ENCODE peak calls at places on chromosomes 16 and 17, in ten cellular contexts. V is effector CD4-positive, alpha-beta T cell; M is stimulated activated CD8-positive, alpha-beta memory T cell treated with anti-CD3 and anti-CD28 coated beads, Interleukin-15, amount 100 ng/mL, for 24 hours; X is fibroblast of villous mesenchyme; O is activated CD4-positive, CD25-positive, alpha-beta regulatory T cell treated with anti-CD3 and anti-CD28 coated beads, Interleukin-2, amount 50 U/mL, for 16 hours; P is AG04450; Z is osteoblast; B is EH; W is activated T-helper 1 cell treated with anti-CD3 and anti-CD28 coated beads, Interleukin-2, amount 50 U/mL, for 16 hours; T is GM19239. Q is an unnamed sample.

GRCh38 chr16:15765880-15766279 is 90.9 kb downstream of the MYH11 start:
- DNase-seq in W (no peak), O (peak), B (peak), X (peak), V (no peak), T (peak), M (no peak), Z (no peak), P (no peak), Q (peak)

GRCh38 chr16:89322381-89323119 is 105.0 kb downstream of the ZNF778 start:
- DNase-seq in T (no peak), O (no peak), B (peak), V (no peak), Z (peak), X (peak), M (no peak), P (peak), W (no peak), Q (peak)

GRCh38 chr17:5468075-5468473 is 708 bp downstream of the DHX33 start:
- DNase-seq in O (no peak), W (no peak), X (no peak), B (no peak), Z (no peak), V (no peak), M (no peak), T (no peak), P (no peak), Q (peak)

GRCh38 chr17:46175891-46176290 is 17.3 kb downstream of the KANSL1 start:
- DNase-seq in T (no peak), B (peak), P (no peak), Z (no peak), O (no peak), M (no peak), V (no peak), W (no peak), X (no peak), Q (no peak)

GRCh38 chr17:40432864-40433528 is 10.3 kb upstream of the IGFBP4 start:
- DNase-seq in T (no peak), X (peak), M (no peak), W (no peak), B (peak), V (no peak), O (no peak), Z (peak), P (no peak), Q (no peak)

GRCh38 chr16:87924041-87924851 is 12.1 kb downstream of the CA5A start:
- DNase-seq in T (peak), X (no peak), W (no peak), P (no peak), Z (no peak), V (no peak), M (no peak), O (no peak), B (no peak), Q (no peak)

GRCh38 chr16:5461574-5461973 is 364.0 kb upstream of the EEF2KMT start:
- DNase-seq in T (no peak), V (no peak), X (no peak), P (no peak), O (no peak), M (no peak), Z (no peak), W (no peak), B (no peak), Q (no peak)

GRCh38 chr17:948284-948852 is 31.2 kb downstream of the NXN start:
- DNase-seq in B (peak), M (no peak), P (no peak), Z (no peak), T (no peak), V (no peak), W (no peak), O (no peak), X (peak), Q (no peak)

GRCh38 chr17:27475070-27475673 is 18.9 kb downstream of the KSR1 start:
- DNase-seq in X (no peak), V (no peak), O (no peak), P (no peak), T (no peak), W (no peak), B (no peak), M (no peak), Z (no peak), Q (no peak)

GRCh38 chr16:66043326-66043725 is 323.2 kb upstream of the CDH5 start:
- DNase-seq in M (no peak), V (no peak), T (no peak), Z (no peak), X (no peak), W (no peak), P (no peak), B (no peak), O (no peak), Q (no peak)

GRCh38 chr17:51119415-51120356 is 982 bp downstream of the SPAG9 start:
- DNase-seq in T (peak), W (peak), P (no peak), Z (peak), X (peak), V (peak), M (peak), B (peak), O (peak), Q (peak)

GRCh38 chr17:80968602-80969029 is 23.0 kb upstream of the CHMP6 start:
- DNase-seq in M (no peak), O (no peak), T (no peak), P (no peak), Z (peak), B (peak), V (no peak), X (peak), W (no peak), Q (no peak)

GRCh38 chr17:6903516-6903915 is 72.0 kb upstream of the TEKT1 start:
- DNase-seq in W (no peak), X (no peak), Z (no peak), P (no peak), O (no peak), B (no peak), V (no peak), T (no peak), M (no peak), Q (no peak)

GRCh38 chr17:82917656-82918345 is 78.0 kb upstream of the ZNF750 start:
- DNase-seq in B (peak), Z (no peak), W (no peak), M (peak), P (no peak), T (no peak), O (no peak), X (peak), V (peak), Q (peak)

GRCh38 chr16:89154390-89155183 is 17.0 kb upstream of the CDH15 start:
- DNase-seq in P (no peak), O (no peak), B (no peak), Z (no peak), M (no peak), X (no peak), T (no peak), V (no peak), W (no peak), Q (no peak)

GRCh38 chr17:7580631-7581554 is 1.5 kb downstream of the CD68 start:
- DNase-seq in P (no peak), M (no peak), Z (peak), W (no peak), X (no peak), O (no peak), V (no peak), B (no peak), T (no peak), Q (no peak)

GRCh38 chr16:79769320-79770243 is 169.0 kb upstream of the MAF start:
- DNase-seq in V (no peak), W (no peak), Z (peak), O (no peak), B (no peak), X (no peak), M (no peak), T (no peak), P (no peak), Q (no peak)

GRCh38 chr17:42891539-42892152 is 9.0 kb upstream of the G6PC1 start:
- DNase-seq in W (no peak), T (no peak), B (peak), O (no peak), M (no peak), V (no peak), Z (peak), P (peak), X (no peak), Q (no peak)

GRCh38 chr16:71421911-71422310 is 19.9 kb downstream of the TLE7 start:
- DNase-seq in O (no peak), V (no peak), M (no peak), X (peak), Z (peak), B (peak), P (no peak), T (no peak), W (no peak), Q (no peak)

GRCh38 chr17:12035713-12036112 is 15.0 kb downstream of the MAP2K4 start:
- DNase-seq in O (no peak), T (no peak), V (no peak), M (no peak), Z (no peak), P (no peak), B (no peak), X (no peak), W (no peak), Q (no peak)

GRCh38 chr17:33328129-33328528 is 35.0 kb upstream of the ASIC2 start:
- DNase-seq in M (no peak), Z (no peak), V (no peak), O (no peak), T (no peak), X (peak), B (peak), P (no peak), W (no peak), Q (no peak)

GRCh38 chr17:60525624-60526514 is at the start of gene APPBP2:
- DNase-seq in Z (peak), X (peak), M (peak), O (peak), V (peak), T (peak), B (peak), P (peak), W (peak), Q (peak)

GRCh38 chr17:31327534-31328526 is 6.4 kb upstream of the EVI2A start:
- DNase-seq in P (peak), X (peak), V (no peak), Z (peak), B (peak), T (no peak), M (no peak), O (no peak), W (no peak), Q (peak)

GRCh38 chr17:8382052-8382879 is 727 bp downstream of the RPL26 start:
- DNase-seq in T (no peak), X (peak), Z (peak), M (no peak), O (no peak), W (no peak), B (no peak), V (no peak), P (no peak), Q (no peak)

GRCh38 chr17:79353548-79353947 is 257.3 kb downstream of the RBFOX3 start:
- DNase-seq in O (no peak), T (no peak), B (no peak), P (no peak), M (no peak), V (no peak), Z (no peak), X (no peak), W (no peak), Q (no peak)

GRCh38 chr17:82592751-82593589 is 55.3 kb downstream of the WDR45B start:
- DNase-seq in P (peak), Z (peak), V (peak), T (peak), B (peak), W (peak), O (peak), M (no peak), X (peak), Q (peak)

GRCh38 chr17:8002646-8003593 is 505 bp downstream of the GUCY2D start:
- DNase-seq in M (no peak), Z (peak), X (no peak), B (no peak), V (no peak), T (no peak), P (no peak), W (no peak), O (no peak), Q (no peak)

GRCh38 chr17:78864117-78864516 is 23.5 kb upstream of the USP36 start:
- DNase-seq in Z (no peak), O (no peak), W (no peak), V (no peak), T (no peak), B (no peak), X (no peak), P (no peak), M (no peak), Q (no peak)

GRCh38 chr17:80984749-80985148 is 6.9 kb upstream of the CHMP6 start:
- DNase-seq in M (no peak), V (no peak), O (no peak), X (peak), T (no peak), P (peak), W (no peak), B (peak), Z (peak), Q (peak)

GRCh38 chr17:75828051-75828400 is 16.2 kb downstream of the UNC13D start:
- DNase-seq in W (no peak), M (no peak), O (no peak), V (no peak), T (no peak), B (no peak), X (no peak), P (no peak), Z (no peak), Q (no peak)

GRCh38 chr17:78316867-78317816 is 42.7 kb downstream of the SOCS3 start:
- DNase-seq in O (no peak), B (no peak), P (no peak), X (peak), T (peak), W (no peak), Z (peak), V (no peak), M (no peak), Q (no peak)

GRCh38 chr16:7086842-7087616 is 245.6 kb upstream of the RBFOX1 start:
- DNase-seq in V (no peak), X (no peak), M (no peak), B (no peak), T (no peak), Z (no peak), O (no peak), W (no peak), P (no peak), Q (no peak)

GRCh38 chr17:72383053-72383847 is 262.4 kb downstream of the SOX9 start:
- DNase-seq in M (no peak), P (no peak), X (no peak), Z (peak), B (no peak), T (no peak), V (no peak), W (no peak), O (no peak), Q (no peak)

GRCh38 chr17:30376621-30377452 is 1.9 kb upstream of the CPD start:
- DNase-seq in X (peak), P (peak), T (no peak), W (no peak), B (peak), M (no peak), V (no peak), O (no peak), Z (peak), Q (no peak)

Q was measured in HTR-8/SVneo.